ENCODE peak calls at places on chromosome 17, in eight cellular contexts. One of them, this sample, is unnamed.

GRCh38 chr17:31598921-31599571 is 207.6 kb downstream of the RAB11FIP4 start:
- DNase-seq in neuronal stem cell: no peak
- DNase-seq in CD4-positive, alpha-beta T cell: no peak
- DNase-seq in heart left ventricle: no peak
- DNase-seq in NCI-H1048: no peak
- DNase-seq in omental fat pad: no peak
- DNase-seq in astrocyte of the spinal cord: no peak
- DNase-seq in GF-D8: no peak
- DNase-seq in this sample: no peak

GRCh38 chr17:72264682-72265405 is 144.0 kb downstream of the SOX9 start:
- DNase-seq in NCI-H1048: no peak
- DNase-seq in CD4-positive, alpha-beta T cell: no peak
- DNase-seq in heart left ventricle: no peak
- DNase-seq in neuronal stem cell: no peak
- DNase-seq in GF-D8: no peak
- DNase-seq in omental fat pad: no peak
- DNase-seq in astrocyte of the spinal cord: no peak
- DNase-seq in this sample: no peak

GRCh38 chr17:74192950-74193781 is 10.3 kb upstream of the RPL38 start:
- DNase-seq in neuronal stem cell: no peak
- DNase-seq in GF-D8: no peak
- DNase-seq in omental fat pad: no peak
- DNase-seq in NCI-H1048: no peak
- DNase-seq in heart left ventricle: peak; percentile 48
- DNase-seq in astrocyte of the spinal cord: no peak
- DNase-seq in CD4-positive, alpha-beta T cell: no peak
- DNase-seq in this sample: peak; percentile 73

GRCh38 chr17:47203984-47204721 is 5.0 kb upstream of the MYL4 start:
- DNase-seq in neuronal stem cell: no peak
- DNase-seq in NCI-H1048: no peak
- DNase-seq in omental fat pad: no peak
- DNase-seq in astrocyte of the spinal cord: no peak
- DNase-seq in heart left ventricle: no peak
- DNase-seq in CD4-positive, alpha-beta T cell: peak; percentile 28
- DNase-seq in GF-D8: no peak
- DNase-seq in this sample: no peak

GRCh38 chr17:45147581-45148182 is 593 bp upstream of the HEXIM1 start:
- DNase-seq in GF-D8: peak; percentile 91
- DNase-seq in omental fat pad: no peak
- DNase-seq in neuronal stem cell: peak; percentile 91
- DNase-seq in astrocyte of the spinal cord: peak; percentile 97
- DNase-seq in CD4-positive, alpha-beta T cell: peak; percentile 59
- DNase-seq in NCI-H1048: peak; percentile 66
- DNase-seq in heart left ventricle: peak; percentile 85
- DNase-seq in this sample: peak; percentile 97

GRCh38 chr17:79495665-79496064 is 115.2 kb downstream of the RBFOX3 start:
- DNase-seq in heart left ventricle: no peak
- DNase-seq in astrocyte of the spinal cord: no peak
- DNase-seq in neuronal stem cell: no peak
- DNase-seq in omental fat pad: no peak
- DNase-seq in GF-D8: no peak
- DNase-seq in CD4-positive, alpha-beta T cell: no peak
- DNase-seq in NCI-H1048: no peak
- DNase-seq in this sample: no peak

GRCh38 chr17:44956998-44957981 is 9.7 kb upstream of the KIF18B start:
- DNase-seq in heart left ventricle: no peak
- DNase-seq in NCI-H1048: no peak
- DNase-seq in GF-D8: no peak
- DNase-seq in astrocyte of the spinal cord: no peak
- DNase-seq in omental fat pad: no peak
- DNase-seq in CD4-positive, alpha-beta T cell: no peak
- DNase-seq in neuronal stem cell: no peak
- DNase-seq in this sample: no peak

GRCh38 chr17:38450699-38451029 is 22.4 kb downstream of the ARHGAP23 start:
- DNase-seq in NCI-H1048: no peak
- DNase-seq in CD4-positive, alpha-beta T cell: no peak
- DNase-seq in GF-D8: no peak
- DNase-seq in neuronal stem cell: no peak
- DNase-seq in astrocyte of the spinal cord: no peak
- DNase-seq in omental fat pad: no peak
- DNase-seq in heart left ventricle: no peak
- DNase-seq in this sample: no peak

GRCh38 chr17:40606548-40607353 is 40.9 kb downstream of the SMARCE1 start:
- DNase-seq in NCI-H1048: no peak
- DNase-seq in neuronal stem cell: no peak
- DNase-seq in omental fat pad: no peak
- DNase-seq in CD4-positive, alpha-beta T cell: no peak
- DNase-seq in astrocyte of the spinal cord: no peak
- DNase-seq in GF-D8: no peak
- DNase-seq in heart left ventricle: no peak
- DNase-seq in this sample: no peak

GRCh38 chr17:3903881-3904286 is 11.0 kb upstream of the CAMKK1 start:
- DNase-seq in GF-D8: no peak
- DNase-seq in omental fat pad: no peak
- DNase-seq in heart left ventricle: no peak
- DNase-seq in astrocyte of the spinal cord: no peak
- DNase-seq in neuronal stem cell: no peak
- DNase-seq in NCI-H1048: no peak
- DNase-seq in CD4-positive, alpha-beta T cell: no peak
- DNase-seq in this sample: no peak

GRCh38 chr17:38556234-38556633 is 49.5 kb downstream of the SRCIN1 start:
- DNase-seq in GF-D8: peak; percentile 28
- DNase-seq in heart left ventricle: no peak
- DNase-seq in NCI-H1048: no peak
- DNase-seq in omental fat pad: no peak
- DNase-seq in CD4-positive, alpha-beta T cell: no peak
- DNase-seq in neuronal stem cell: no peak
- DNase-seq in astrocyte of the spinal cord: no peak
- DNase-seq in this sample: peak; percentile 75

GRCh38 chr17:404703-405102 is 52.1 kb upstream of the RPH3AL start:
- DNase-seq in NCI-H1048: no peak
- DNase-seq in astrocyte of the spinal cord: no peak
- DNase-seq in heart left ventricle: no peak
- DNase-seq in CD4-positive, alpha-beta T cell: no peak
- DNase-seq in neuronal stem cell: no peak
- DNase-seq in omental fat pad: no peak
- DNase-seq in GF-D8: no peak
- DNase-seq in this sample: no peak

GRCh38 chr17:63476857-63477470 is at the start of gene ACE:
- DNase-seq in heart left ventricle: peak; percentile 51
- DNase-seq in CD4-positive, alpha-beta T cell: peak; percentile 25
- DNase-seq in NCI-H1048: no peak
- DNase-seq in GF-D8: no peak
- DNase-seq in astrocyte of the spinal cord: no peak
- DNase-seq in neuronal stem cell: no peak
- DNase-seq in omental fat pad: no peak
- DNase-seq in this sample: peak; percentile 9

GRCh38 chr17:81349397-81350319 is 45.6 kb upstream of the BAHCC1 start:
- DNase-seq in CD4-positive, alpha-beta T cell: no peak
- DNase-seq in astrocyte of the spinal cord: no peak
- DNase-seq in GF-D8: no peak
- DNase-seq in neuronal stem cell: no peak
- DNase-seq in NCI-H1048: no peak
- DNase-seq in omental fat pad: no peak
- DNase-seq in heart left ventricle: no peak
- DNase-seq in this sample: no peak

GRCh38 chr17:17685775-17686291 is 4.6 kb downstream of the RAI1 start:
- DNase-seq in omental fat pad: no peak
- DNase-seq in NCI-H1048: no peak
- DNase-seq in neuronal stem cell: no peak
- DNase-seq in astrocyte of the spinal cord: peak; percentile 67
- DNase-seq in GF-D8: no peak
- DNase-seq in heart left ventricle: no peak
- DNase-seq in CD4-positive, alpha-beta T cell: no peak
- DNase-seq in this sample: no peak

GRCh38 chr17:50180593-50180992 is 14.8 kb downstream of the SGCA start:
- DNase-seq in heart left ventricle: no peak
- DNase-seq in omental fat pad: no peak
- DNase-seq in NCI-H1048: no peak
- DNase-seq in neuronal stem cell: no peak
- DNase-seq in astrocyte of the spinal cord: peak; percentile 25
- DNase-seq in GF-D8: no peak
- DNase-seq in CD4-positive, alpha-beta T cell: no peak
- DNase-seq in this sample: no peak

GRCh38 chr17:66383353-66383752 is 80.9 kb downstream of the PRKCA start:
- DNase-seq in CD4-positive, alpha-beta T cell: no peak
- DNase-seq in astrocyte of the spinal cord: peak; percentile 93
- DNase-seq in omental fat pad: no peak
- DNase-seq in GF-D8: no peak
- DNase-seq in neuronal stem cell: no peak
- DNase-seq in NCI-H1048: no peak
- DNase-seq in heart left ventricle: no peak
- DNase-seq in this sample: no peak

GRCh38 chr17:56173958-56174357 is 20.7 kb downstream of the ANKFN1 start:
- DNase-seq in CD4-positive, alpha-beta T cell: no peak
- DNase-seq in neuronal stem cell: no peak
- DNase-seq in NCI-H1048: no peak
- DNase-seq in astrocyte of the spinal cord: no peak
- DNase-seq in GF-D8: no peak
- DNase-seq in omental fat pad: no peak
- DNase-seq in heart left ventricle: no peak
- DNase-seq in this sample: no peak

GRCh38 chr17:3565143-3565542 is 7.5 kb upstream of the TRPV3 start:
- DNase-seq in omental fat pad: no peak
- DNase-seq in NCI-H1048: no peak
- DNase-seq in astrocyte of the spinal cord: no peak
- DNase-seq in CD4-positive, alpha-beta T cell: no peak
- DNase-seq in neuronal stem cell: no peak
- DNase-seq in GF-D8: no peak
- DNase-seq in heart left ventricle: no peak
- DNase-seq in this sample: no peak

GRCh38 chr17:57284583-57284982 is 28.3 kb downstream of the MSI2 start:
- DNase-seq in GF-D8: no peak
- DNase-seq in astrocyte of the spinal cord: no peak
- DNase-seq in NCI-H1048: no peak
- DNase-seq in heart left ventricle: no peak
- DNase-seq in omental fat pad: no peak
- DNase-seq in neuronal stem cell: no peak
- DNase-seq in CD4-positive, alpha-beta T cell: no peak
- DNase-seq in this sample: no peak

GRCh38 chr17:11701906-11702305 is 103.6 kb downstream of the DNAH9 start:
- DNase-seq in NCI-H1048: no peak
- DNase-seq in CD4-positive, alpha-beta T cell: no peak
- DNase-seq in astrocyte of the spinal cord: no peak
- DNase-seq in neuronal stem cell: no peak
- DNase-seq in GF-D8: no peak
- DNase-seq in omental fat pad: no peak
- DNase-seq in heart left ventricle: no peak
- DNase-seq in this sample: no peak

GRCh38 chr17:32673964-32674363 is 187.2 kb downstream of the CDK5R1 start:
- DNase-seq in NCI-H1048: no peak
- DNase-seq in omental fat pad: no peak
- DNase-seq in neuronal stem cell: no peak
- DNase-seq in GF-D8: no peak
- DNase-seq in astrocyte of the spinal cord: no peak
- DNase-seq in CD4-positive, alpha-beta T cell: no peak
- DNase-seq in heart left ventricle: no peak
- DNase-seq in this sample: no peak

GRCh38 chr17:19275457-19276082 is 38.4 kb downstream of the EPN2 start:
- DNase-seq in GF-D8: no peak
- DNase-seq in CD4-positive, alpha-beta T cell: no peak
- DNase-seq in heart left ventricle: no peak
- DNase-seq in astrocyte of the spinal cord: no peak
- DNase-seq in neuronal stem cell: no peak
- DNase-seq in NCI-H1048: no peak
- DNase-seq in omental fat pad: no peak
- DNase-seq in this sample: no peak

GRCh38 chr17:2931426-2931825 is 132.0 kb downstream of the OR1D5 start:
- DNase-seq in CD4-positive, alpha-beta T cell: no peak
- DNase-seq in astrocyte of the spinal cord: no peak
- DNase-seq in neuronal stem cell: no peak
- DNase-seq in GF-D8: no peak
- DNase-seq in heart left ventricle: no peak
- DNase-seq in omental fat pad: no peak
- DNase-seq in NCI-H1048: no peak
- DNase-seq in this sample: no peak

GRCh38 chr17:79364695-79365094 is 246.2 kb downstream of the RBFOX3 start:
- DNase-seq in astrocyte of the spinal cord: no peak
- DNase-seq in omental fat pad: no peak
- DNase-seq in neuronal stem cell: no peak
- DNase-seq in CD4-positive, alpha-beta T cell: no peak
- DNase-seq in heart left ventricle: no peak
- DNase-seq in NCI-H1048: no peak
- DNase-seq in GF-D8: no peak
- DNase-seq in this sample: no peak

GRCh38 chr17:57256708-57257112 is 387 bp downstream of the MSI2 start:
- DNase-seq in GF-D8: no peak
- DNase-seq in heart left ventricle: peak; percentile 39
- DNase-seq in NCI-H1048: no peak
- DNase-seq in CD4-positive, alpha-beta T cell: peak; percentile 36
- DNase-seq in astrocyte of the spinal cord: peak; percentile 33
- DNase-seq in omental fat pad: no peak
- DNase-seq in neuronal stem cell: no peak
- DNase-seq in this sample: peak; percentile 36

GRCh38 chr17:7916383-7916677 is 241 bp upstream of the RNF227 start:
- DNase-seq in omental fat pad: no peak
- DNase-seq in astrocyte of the spinal cord: no peak
- DNase-seq in GF-D8: no peak
- DNase-seq in CD4-positive, alpha-beta T cell: no peak
- DNase-seq in neuronal stem cell: no peak
- DNase-seq in NCI-H1048: no peak
- DNase-seq in heart left ventricle: no peak
- DNase-seq in this sample: no peak

GRCh38 chr17:39702901-39703893 is 3.3 kb downstream of the ERBB2 start:
- DNase-seq in heart left ventricle: no peak
- DNase-seq in CD4-positive, alpha-beta T cell: no peak
- DNase-seq in neuronal stem cell: no peak
- DNase-seq in GF-D8: no peak
- DNase-seq in astrocyte of the spinal cord: no peak
- DNase-seq in NCI-H1048: no peak
- DNase-seq in omental fat pad: no peak
- DNase-seq in this sample: no peak

GRCh38 chr17:40833882-40834281 is 11.5 kb upstream of the KRT10 start:
- DNase-seq in heart left ventricle: no peak
- DNase-seq in omental fat pad: no peak
- DNase-seq in CD4-positive, alpha-beta T cell: no peak
- DNase-seq in neuronal stem cell: no peak
- DNase-seq in astrocyte of the spinal cord: no peak
- DNase-seq in GF-D8: no peak
- DNase-seq in NCI-H1048: no peak
- DNase-seq in this sample: no peak

GRCh38 chr17:45861185-45861584 is 16.5 kb downstream of the SPPL2C start:
- DNase-seq in omental fat pad: no peak
- DNase-seq in CD4-positive, alpha-beta T cell: no peak
- DNase-seq in neuronal stem cell: no peak
- DNase-seq in astrocyte of the spinal cord: no peak
- DNase-seq in GF-D8: no peak
- DNase-seq in heart left ventricle: no peak
- DNase-seq in NCI-H1048: no peak
- DNase-seq in this sample: no peak

GRCh38 chr17:80917716-80918560 is 73.7 kb upstream of the CHMP6 start:
- DNase-seq in GF-D8: no peak
- DNase-seq in NCI-H1048: no peak
- DNase-seq in neuronal stem cell: no peak
- DNase-seq in omental fat pad: peak; percentile 16
- DNase-seq in heart left ventricle: no peak
- DNase-seq in CD4-positive, alpha-beta T cell: no peak
- DNase-seq in astrocyte of the spinal cord: no peak
- DNase-seq in this sample: no peak

This sample was measured in AML-193.